ENCODE peak calls at places on chromosome 2, in seven cellular contexts. M is uterus; F is AG08395; R is RWPE1; L is HuH-7; B is activated CD8-positive, alpha-beta memory T cell treated with anti-CD3 and anti-CD28 coated beads, Interleukin-2, amount 10 ng/mL, durations not matched to agents 7 days and 5 days; A is NCI-H1092 treated with DMSO at 0.1 percent for 48 hours. J is an unnamed sample.

GRCh38 chr2:69703189-69703588 is 38.7 kb upstream of the ANXA4 start:
- DNase-seq in L (no peak), F (no peak), A (no peak), R (no peak), B (no peak), M (no peak), J (no peak)

GRCh38 chr2:3294066-3294465 is 83.6 kb downstream of the EIPR1 start:
- DNase-seq in A (peak), R (no peak), B (no peak), F (no peak), L (no peak), M (no peak), J (no peak)

GRCh38 chr2:20129320-20130274 is 78.2 kb upstream of the LAPTM4A start:
- DNase-seq in A (no peak), L (no peak), B (no peak), F (no peak), M (no peak), R (no peak), J (no peak)

GRCh38 chr2:226766352-226767055 is 33.1 kb downstream of the IRS1 start:
- DNase-seq in M (no peak), F (no peak), A (no peak), L (no peak), R (no peak), B (no peak), J (no peak)

GRCh38 chr2:73896362-73897239 is 3.8 kb downstream of the ACTG2 start:
- DNase-seq in L (no peak), A (no peak), B (peak), R (no peak), F (peak), M (no peak), J (no peak)

GRCh38 chr2:234983011-234983726 is 31.4 kb downstream of the SH3BP4 start:
- DNase-seq in B (no peak), R (no peak), F (no peak), M (no peak), L (no peak), A (peak), J (no peak)

GRCh38 chr2:200442471-200442870 is 67.4 kb downstream of the KCTD18 start:
- DNase-seq in L (no peak), B (no peak), R (no peak), A (no peak), F (peak), M (no peak), J (no peak)

GRCh38 chr2:134262666-134263065 is 8.8 kb downstream of the MGAT5 start:
- DNase-seq in F (no peak), B (no peak), A (no peak), L (no peak), R (no peak), M (no peak), J (no peak)

GRCh38 chr2:74815955-74816354 is 18.0 kb upstream of the HK2 start:
- DNase-seq in F (no peak), A (no peak), M (no peak), B (no peak), R (no peak), L (no peak), J (no peak)